ENCODE peak calls at places on chromosomes 7 and 10, in ten cellular contexts. V is NCI-H774; L is activated naive CD4-positive, alpha-beta T cell treated with anti-CD3 and anti-CD28 coated beads, Interleukin-2, amount 10 ng/mL, durations not matched to agents 7 days and 5 days; T is T-helper 2 cell; W is RPMI7951; I is LHCN-M2; K is GF-D8; R is lung microvascular endothelial cell; D is NCI-H510A; X is hepatic stellate cell. M is an unnamed sample.

GRCh38 chr10:65194131-65194530 is 1672.9 kb downstream of the REEP3 start:
- DNase-seq in V (no peak), L (no peak), T (no peak), W (peak; percentile 4), I (peak; percentile 93), K (no peak), R (no peak), D (no peak), X (no peak), M (peak; percentile 88)

GRCh38 chr10:13830385-13830784 is 243.6 kb downstream of the PRPF18 start:
- DNase-seq in V (no peak), L (no peak), T (no peak), W (no peak), I (no peak), K (no peak), R (no peak), D (no peak), X (no peak), M (no peak)

GRCh38 chr10:72951760-72952159 is 2.8 kb downstream of the PLA2G12B start:
- DNase-seq in V (no peak), L (no peak), T (no peak), W (no peak), I (no peak), K (no peak), R (no peak), D (no peak), X (no peak), M (no peak)

GRCh38 chr10:15167411-15168295 is 840 bp downstream of the NMT2 start:
- DNase-seq in V (no peak), L (peak; percentile 64), T (peak; percentile 33), W (peak; percentile 59), I (peak; percentile 54), K (no peak), R (peak; percentile 57), D (peak; percentile 6), X (peak; percentile 64), M (peak; percentile 65)

GRCh38 chr10:114550756-114551290 is 107.3 kb downstream of the ABLIM1 start:
- DNase-seq in V (peak; percentile 7), L (no peak), T (no peak), W (peak; percentile 21), I (peak; percentile 30), K (no peak), R (peak; percentile 41), D (peak; percentile 46), X (no peak), M (peak; percentile 51)

GRCh38 chr10:131994435-131994834 is 12.7 kb upstream of the BNIP3 start:
- DNase-seq in V (no peak), L (no peak), T (no peak), W (no peak), I (no peak), K (no peak), R (no peak), D (no peak), X (no peak), M (no peak)

GRCh38 chr7:14747701-14748100 is 154.8 kb downstream of the DGKB start:
- DNase-seq in V (no peak), L (no peak), T (no peak), W (peak; percentile 17), I (no peak), K (no peak), R (peak; percentile 2), D (no peak), X (no peak), M (no peak)

GRCh38 chr10:74738985-74739567 is 87.3 kb upstream of the KAT6B start:
- DNase-seq in V (no peak), L (peak; percentile 51), T (no peak), W (no peak), I (no peak), K (peak; percentile 98), R (peak; percentile 81), D (no peak), X (no peak), M (peak; percentile 16)

GRCh38 chr7:95335093-95335492 is 10.8 kb upstream of the PON1 start:
- DNase-seq in V (no peak), L (no peak), T (no peak), W (peak; percentile 72), I (peak; percentile 89), K (no peak), R (no peak), D (no peak), X (no peak), M (peak; percentile 53)

GRCh38 chr10:68870545-68871104 is 30.5 kb upstream of the DDX50 start:
- DNase-seq in V (no peak), L (no peak), T (no peak), W (no peak), I (no peak), K (no peak), R (no peak), D (no peak), X (no peak), M (no peak)

GRCh38 chr7:44147026-44147881 is 6.1 kb upstream of the MYL7 start:
- DNase-seq in V (no peak), L (peak; percentile 14), T (no peak), W (no peak), I (no peak), K (no peak), R (no peak), D (no peak), X (no peak), M (no peak)

GRCh38 chr7:106767498-106768323 is 97.4 kb upstream of the PIK3CG start:
- DNase-seq in V (no peak), L (peak; percentile 28), T (no peak), W (peak; percentile 71), I (peak; percentile 91), K (no peak), R (peak; percentile 61), D (no peak), X (no peak), M (peak; percentile 73)

GRCh38 chr7:479948-480499 is 39.6 kb downstream of the PDGFA start:
- DNase-seq in V (no peak), L (no peak), T (no peak), W (no peak), I (no peak), K (no peak), R (no peak), D (no peak), X (no peak), M (no peak)

GRCh38 chr7:44311561-44312495 is 13.6 kb downstream of the CAMK2B start:
- DNase-seq in V (no peak), L (no peak), T (no peak), W (no peak), I (no peak), K (no peak), R (no peak), D (no peak), X (no peak), M (no peak)

GRCh38 chr7:52088008-52088787 is 771.6 kb upstream of the COBL start:
- DNase-seq in V (no peak), L (no peak), T (no peak), W (no peak), I (no peak), K (no peak), R (no peak), D (no peak), X (no peak), M (no peak)

GRCh38 chr7:157758468-157759245 is 421.9 kb downstream of the DNAJB6 start:
- DNase-seq in V (no peak), L (no peak), T (no peak), W (no peak), I (no peak), K (no peak), R (no peak), D (no peak), X (no peak), M (no peak)

GRCh38 chr7:37076668-37077067 is 352.4 kb upstream of the AOAH start:
- DNase-seq in V (no peak), L (no peak), T (no peak), W (no peak), I (no peak), K (no peak), R (no peak), D (no peak), X (no peak), M (no peak)

GRCh38 chr7:100102950-100103840 is 1.8 kb downstream of the AP4M1 start:
- DNase-seq in V (no peak), L (no peak), T (no peak), W (peak; percentile 99), I (peak; percentile 99), K (no peak), R (peak; percentile 96), D (no peak), X (peak; percentile 97), M (peak; percentile 56)

GRCh38 chr10:35225204-35225603 is 98.6 kb downstream of the CREM start:
- DNase-seq in V (no peak), L (no peak), T (no peak), W (no peak), I (no peak), K (peak; percentile 15), R (peak; percentile 99), D (no peak), X (no peak), M (no peak)

GRCh38 chr7:101303102-101303701 is 18.4 kb downstream of the IFT22 start:
- DNase-seq in V (no peak), L (no peak), T (no peak), W (no peak), I (no peak), K (no peak), R (no peak), D (no peak), X (no peak), M (no peak)

GRCh38 chr7:36670585-36671431 is 53.5 kb downstream of the AOAH start:
- DNase-seq in V (peak; percentile 39), L (peak; percentile 77), T (peak; percentile 44), W (peak; percentile 57), I (peak; percentile 64), K (peak; percentile 16), R (peak; percentile 67), D (peak; percentile 16), X (peak; percentile 41), M (peak; percentile 86)

GRCh38 chr7:43625453-43625852 is 42.5 kb downstream of the STK17A start:
- DNase-seq in V (no peak), L (peak; percentile 56), T (no peak), W (no peak), I (peak; percentile 26), K (no peak), R (no peak), D (no peak), X (no peak), M (peak; percentile 50)

GRCh38 chr7:2005746-2006145 is 227.0 kb downstream of the MAD1L1 start:
- DNase-seq in V (no peak), L (peak; percentile 11), T (no peak), W (no peak), I (no peak), K (no peak), R (no peak), D (no peak), X (no peak), M (no peak)

GRCh38 chr10:86813101-86813500 is 56.7 kb downstream of the BMPR1A start:
- DNase-seq in V (no peak), L (no peak), T (no peak), W (peak; percentile 14), I (peak; percentile 39), K (no peak), R (no peak), D (no peak), X (no peak), M (no peak)

GRCh38 chr10:80504158-80504811 is 33.4 kb upstream of the SH2D4B start:
- DNase-seq in V (no peak), L (no peak), T (no peak), W (no peak), I (no peak), K (no peak), R (no peak), D (no peak), X (no peak), M (no peak)

GRCh38 chr7:14805105-14805719 is 97.3 kb downstream of the DGKB start:
- DNase-seq in V (no peak), L (no peak), T (no peak), W (no peak), I (no peak), K (no peak), R (no peak), D (no peak), X (no peak), M (no peak)

GRCh38 chr10:48496831-48497792 is 107.8 kb downstream of the ARHGAP22 start:
- DNase-seq in V (no peak), L (no peak), T (no peak), W (peak; percentile 78), I (peak; percentile 77), K (no peak), R (peak; percentile 78), D (no peak), X (peak; percentile 84), M (peak; percentile 61)

GRCh38 chr10:132149917-132150316 is 36.8 kb upstream of the DPYSL4 start:
- DNase-seq in V (no peak), L (no peak), T (peak; percentile 2), W (no peak), I (no peak), K (no peak), R (no peak), D (no peak), X (no peak), M (no peak)

M was measured in myocyte.